ENCODE peak calls at places on chromosomes 4 and X, in four cellular contexts. M is GM12891, Q is neural crest cell, T is colonic mucosa. W is an unnamed sample.

GRCh38 chrX:123348468-123348867 is 164.4 kb downstream of the GRIA3 start:
- DNase-seq in Q (no peak), M (no peak), T (no peak), W (no peak)

GRCh38 chrX:44332437-44332836 is 11.0 kb downstream of the EFHC2 start:
- DNase-seq in Q (no peak), T (no peak), M (no peak), W (no peak)

GRCh38 chrX:100643943-100644587 is at the start of gene SRPX2:
- DNase-seq in T (no peak), Q (no peak), M (no peak), W (peak; percentile 71)

GRCh38 chr4:6769138-6769983 is 13.2 kb upstream of the KIAA0232 start:
- DNase-seq in Q (no peak), M (no peak), T (peak; percentile 46), W (no peak)

GRCh38 chrX:44203791-44204190 is 139.7 kb downstream of the EFHC2 start:
- DNase-seq in Q (no peak), M (no peak), T (no peak), W (no peak)

GRCh38 chr4:148288448-148288847 is 153.8 kb downstream of the NR3C2 start:
- DNase-seq in T (no peak), M (no peak), Q (no peak), W (no peak)

GRCh38 chr4:161696957-161697356 is 466.8 kb downstream of the FSTL5 start:
- DNase-seq in T (no peak), Q (no peak), M (no peak), W (peak; percentile 32)

GRCh38 chrX:95903490-95903889 is 781.2 kb upstream of the DIAPH2 start:
- DNase-seq in Q (no peak), M (no peak), T (no peak), W (no peak)

GRCh38 chr4:10128761-10129160 is 12.2 kb upstream of the WDR1 start:
- DNase-seq in Q (no peak), T (no peak), M (no peak), W (no peak)

GRCh38 chr4:148515248-148515647 is 73.0 kb upstream of the NR3C2 start:
- DNase-seq in Q (no peak), M (no peak), T (no peak), W (peak; percentile 94)

GRCh38 chr4:66633472-66633871 is 911.8 kb downstream of the CENPC start:
- DNase-seq in T (no peak), M (no peak), Q (no peak), W (no peak)

GRCh38 chr4:173167793-173168395 is 717 bp upstream of the GALNT7 start:
- DNase-seq in Q (no peak), T (peak; percentile 66), M (peak; percentile 12), W (no peak)

GRCh38 chr4:20044936-20045335 is 206.8 kb upstream of the SLIT2 start:
- DNase-seq in M (no peak), Q (no peak), T (no peak), W (no peak)

GRCh38 chr4:1969928-1970723 is 38.6 kb downstream of the NELFA start:
- DNase-seq in T (no peak), M (no peak), Q (no peak), W (no peak)

GRCh38 chr4:160038560-160038959 is 935.7 kb downstream of the RAPGEF2 start:
- DNase-seq in M (no peak), Q (no peak), T (no peak), W (no peak)

GRCh38 chr4:154559141-154559841 is 3.5 kb upstream of the FGB start:
- DNase-seq in Q (no peak), M (peak; percentile 2), T (peak; percentile 22), W (peak; percentile 8)

GRCh38 chrX:12489341-12489740 is 301.9 kb upstream of the PRPS2 start:
- DNase-seq in T (no peak), M (no peak), Q (no peak), W (no peak)

GRCh38 chrX:17242470-17242869 is 132.5 kb upstream of the NHS start:
- DNase-seq in T (peak; percentile 53), M (no peak), Q (peak; percentile 66), W (no peak)

GRCh38 chr4:15451181-15451865 is 18.4 kb upstream of the CC2D2A start:
- DNase-seq in T (no peak), M (no peak), Q (no peak), W (no peak)

GRCh38 chr4:154583230-154583629 is 7.3 kb downstream of the FGA start:
- DNase-seq in T (no peak), Q (no peak), M (no peak), W (no peak)